ENCODE peak calls at places on chromosomes 11 and 22, in seven cellular contexts. R is neural progenitor cell, W is kidney, C is left cardiac atrium, N is HFFc6, O is HT1080, Z is GM23248. L is an unnamed sample.

GRCh38 chr22:20315337-20316216 is 4.3 kb downstream of the DGCR6L start:
- DNase-seq in R (peak), W (peak), C (no peak), N (no peak), O (no peak), Z (no peak), L (no peak)

GRCh38 chr22:36077261-36077660 is 48.6 kb upstream of the RBFOX2 start:
- DNase-seq in R (no peak), W (no peak), C (no peak), N (peak), O (no peak), Z (peak), L (no peak)

GRCh38 chr22:49362393-49362792 is 465.3 kb downstream of the BRD1 start:
- DNase-seq in R (no peak), W (no peak), C (no peak), N (no peak), O (no peak), Z (no peak), L (no peak)

GRCh38 chr11:69864930-69865661 is 45.9 kb upstream of the FGF3 start:
- DNase-seq in R (no peak), W (peak), C (no peak), N (no peak), O (no peak), Z (no peak), L (no peak)

GRCh38 chr22:25824828-25825474 is 83.0 kb downstream of the MYO18B start:
- DNase-seq in R (peak), W (no peak), C (no peak), N (no peak), O (no peak), Z (no peak), L (no peak)

GRCh38 chr22:49858827-49859226 is 5.2 kb downstream of the ZBED4 start:
- DNase-seq in R (no peak), W (no peak), C (no peak), N (no peak), O (no peak), Z (no peak), L (no peak)

GRCh38 chr11:88629496-88629895 is 292.0 kb upstream of the CTSC start:
- DNase-seq in R (no peak), W (no peak), C (no peak), N (no peak), O (peak), Z (no peak), L (peak)

GRCh38 chr11:1092919-1093318 is 18.2 kb downstream of the MUC2 start:
- DNase-seq in R (no peak), W (no peak), C (no peak), N (no peak), O (no peak), Z (no peak), L (no peak)

GRCh38 chr22:38751422-38752346 is 4.1 kb downstream of the SUN2 start:
- DNase-seq in R (no peak), W (peak), C (peak), N (no peak), O (no peak), Z (no peak), L (peak)

GRCh38 chr11:2398664-2399355 is 1.7 kb upstream of the TSSC4 start:
- DNase-seq in R (no peak), W (no peak), C (no peak), N (no peak), O (no peak), Z (no peak), L (no peak)

GRCh38 chr11:96272542-96273306 is 70.3 kb downstream of the MAML2 start:
- DNase-seq in R (no peak), W (no peak), C (no peak), N (no peak), O (no peak), Z (peak), L (no peak)

GRCh38 chr22:46084943-46085830 is 65.1 kb upstream of the PPARA start:
- DNase-seq in R (no peak), W (peak), C (peak), N (no peak), O (peak), Z (peak), L (no peak)

GRCh38 chr11:102430158-102430836 is 22.3 kb downstream of the TMEM123 start:
- DNase-seq in R (no peak), W (no peak), C (no peak), N (peak), O (peak), Z (peak), L (no peak)

GRCh38 chr11:17766590-17766989 is 32.0 kb downstream of the KCNC1 start:
- DNase-seq in R (peak), W (peak), C (no peak), N (no peak), O (no peak), Z (no peak), L (no peak)

GRCh38 chr11:2489103-2489502 is 44.3 kb downstream of the KCNQ1 start:
- DNase-seq in R (no peak), W (no peak), C (no peak), N (no peak), O (no peak), Z (no peak), L (no peak)

GRCh38 chr11:125494033-125494364 is 2.1 kb downstream of the FEZ1 start:
- DNase-seq in R (peak), W (no peak), C (no peak), N (no peak), O (no peak), Z (no peak), L (no peak)

GRCh38 chr22:35638408-35638807 is 9.8 kb upstream of the APOL6 start:
- DNase-seq in R (peak), W (peak), C (peak), N (peak), O (no peak), Z (peak), L (no peak)

GRCh38 chr22:43993072-43993760 is 30.9 kb upstream of the PARVB start:
- DNase-seq in R (peak), W (no peak), C (peak), N (peak), O (peak), Z (peak), L (peak)

GRCh38 chr11:68552542-68552941 is 92.0 kb downstream of the PPP6R3 start:
- DNase-seq in R (no peak), W (no peak), C (no peak), N (no peak), O (no peak), Z (no peak), L (no peak)

GRCh38 chr11:30583505-30584280 is 2.5 kb downstream of the MPPED2 start:
- DNase-seq in R (peak), W (peak), C (peak), N (no peak), O (no peak), Z (peak), L (no peak)

GRCh38 chr11:69456712-69457111 is 24.8 kb upstream of the LINC01488 start:
- DNase-seq in R (no peak), W (peak), C (no peak), N (no peak), O (no peak), Z (no peak), L (no peak)

GRCh38 chr22:33853200-33854097 is 66.8 kb downstream of the LARGE1 start:
- DNase-seq in R (peak), W (peak), C (peak), N (peak), O (peak), Z (peak), L (peak)

GRCh38 chr11:8699903-8700302 is 17.3 kb downstream of the RPL27A start:
- DNase-seq in R (peak), W (no peak), C (no peak), N (no peak), O (peak), Z (peak), L (peak)

GRCh38 chr11:60594998-60595637 is 79.9 kb downstream of the MS4A13 start:
- DNase-seq in R (peak), W (no peak), C (no peak), N (no peak), O (no peak), Z (no peak), L (no peak)

GRCh38 chr22:46007848-46008261 is 30.9 kb upstream of the WNT7B start:
- DNase-seq in R (no peak), W (peak), C (peak), N (peak), O (no peak), Z (peak), L (peak)

L was measured in A172.